ENCODE peak calls at places on chromosomes 3 and 15, in nine cellular contexts. C, H, Y, I, G, R, J, E and F are unnamed samples.

GRCh38 chr3:42408156-42408555 is 2.3 kb downstream of the LYZL4 start:
- DNase-seq in J (no peak), G (no peak), I (no peak), E (no peak), C (no peak), R (no peak), H (no peak), Y (no peak), F (no peak)

GRCh38 chr3:150035400-150035799 is 64.7 kb upstream of the PFN2 start:
- DNase-seq in H (no peak), E (no peak), J (no peak), R (no peak), C (no peak), I (no peak), Y (no peak), G (no peak), F (no peak)

GRCh38 chr15:70260580-70260979 is 162.9 kb upstream of the TLE3 start:
- DNase-seq in J (no peak), R (no peak), E (no peak), I (no peak), C (no peak), G (no peak), H (no peak), Y (no peak), F (no peak)

GRCh38 chr3:27345493-27345892 is 23.7 kb downstream of the NEK10 start:
- DNase-seq in G (no peak), Y (peak), J (no peak), H (no peak), I (no peak), C (no peak), R (no peak), E (no peak), F (no peak)

GRCh38 chr15:65580287-65580686 is 30.6 kb downstream of the INTS14 start:
- DNase-seq in J (no peak), H (no peak), I (no peak), E (peak), Y (no peak), G (no peak), C (no peak), R (peak), F (no peak)

GRCh38 chr3:11346416-11346815 is 74.2 kb downstream of the ATG7 start:
- DNase-seq in Y (no peak), H (no peak), R (no peak), J (no peak), C (no peak), E (peak), G (no peak), I (no peak), F (no peak)

GRCh38 chr15:34812369-34812768 is 17.0 kb upstream of the ACTC1 start:
- DNase-seq in H (no peak), C (no peak), E (peak), Y (no peak), G (no peak), I (no peak), J (no peak), R (no peak), F (no peak)

GRCh38 chr3:22269827-22270226 is 518.8 kb upstream of the ZNF385D start:
- DNase-seq in H (no peak), R (no peak), C (no peak), I (no peak), Y (no peak), E (no peak), G (no peak), J (no peak), F (no peak)

GRCh38 chr15:80588801-80589200 is 106.3 kb upstream of the ABHD17C start:
- DNase-seq in J (no peak), C (no peak), E (peak), R (peak), Y (no peak), H (no peak), G (no peak), I (no peak), F (no peak)

GRCh38 chr3:126102530-126102951 is 18.6 kb upstream of the SLC41A3 start:
- DNase-seq in C (no peak), H (no peak), R (no peak), E (peak), J (no peak), Y (peak), I (no peak), G (peak), F (no peak)

GRCh38 chr3:43997788-43998373 is 243.8 kb upstream of the TOPAZ1 start:
- DNase-seq in I (no peak), H (no peak), Y (no peak), C (no peak), J (peak), G (no peak), E (no peak), R (no peak), F (no peak)

GRCh38 chr3:1092771-1093170 is at the start of gene CNTN6:
- DNase-seq in C (no peak), J (no peak), Y (no peak), I (no peak), G (no peak), H (no peak), E (no peak), R (no peak), F (no peak)

GRCh38 chr3:171878441-171879225 is 35.5 kb downstream of the TMEM212 start:
- DNase-seq in J (no peak), C (no peak), Y (no peak), I (no peak), R (no peak), H (no peak), G (no peak), E (peak), F (no peak)

GRCh38 chr3:166425900-166426611 is 588.8 kb upstream of the BCHE start:
- DNase-seq in Y (no peak), G (no peak), C (no peak), I (no peak), E (no peak), H (no peak), R (no peak), J (no peak), F (no peak)

GRCh38 chr3:38630070-38630469 is 19.4 kb downstream of the SCN5A start:
- DNase-seq in E (no peak), J (no peak), R (no peak), H (no peak), C (no peak), Y (no peak), I (no peak), G (no peak), F (no peak)

GRCh38 chr3:30810617-30811016 is 83.8 kb downstream of the GADL1 start:
- DNase-seq in Y (no peak), I (no peak), C (no peak), R (no peak), G (no peak), J (no peak), H (no peak), E (no peak), F (no peak)

GRCh38 chr15:62110000-62110851 is 43.4 kb downstream of the C2CD4A start:
- DNase-seq in R (peak), J (no peak), E (peak), I (no peak), G (no peak), H (no peak), C (no peak), Y (peak), F (no peak)
- TF ChIP-seq POLR2A in R (no peak), J (no peak), E (no peak), I (no peak), G (no peak), H (no peak), C (no peak), Y (no peak), F (no peak)

GRCh38 chr15:68550498-68551295 is 28.1 kb upstream of the CORO2B start:
- DNase-seq in E (peak), H (no peak), I (peak), J (no peak), G (peak), C (peak), Y (peak), R (peak), F (peak)
- TF ChIP-seq POLR2A in E (no peak), H (no peak), I (no peak), J (no peak), G (no peak), C (no peak), Y (no peak), R (no peak), F (no peak)

DNA sequence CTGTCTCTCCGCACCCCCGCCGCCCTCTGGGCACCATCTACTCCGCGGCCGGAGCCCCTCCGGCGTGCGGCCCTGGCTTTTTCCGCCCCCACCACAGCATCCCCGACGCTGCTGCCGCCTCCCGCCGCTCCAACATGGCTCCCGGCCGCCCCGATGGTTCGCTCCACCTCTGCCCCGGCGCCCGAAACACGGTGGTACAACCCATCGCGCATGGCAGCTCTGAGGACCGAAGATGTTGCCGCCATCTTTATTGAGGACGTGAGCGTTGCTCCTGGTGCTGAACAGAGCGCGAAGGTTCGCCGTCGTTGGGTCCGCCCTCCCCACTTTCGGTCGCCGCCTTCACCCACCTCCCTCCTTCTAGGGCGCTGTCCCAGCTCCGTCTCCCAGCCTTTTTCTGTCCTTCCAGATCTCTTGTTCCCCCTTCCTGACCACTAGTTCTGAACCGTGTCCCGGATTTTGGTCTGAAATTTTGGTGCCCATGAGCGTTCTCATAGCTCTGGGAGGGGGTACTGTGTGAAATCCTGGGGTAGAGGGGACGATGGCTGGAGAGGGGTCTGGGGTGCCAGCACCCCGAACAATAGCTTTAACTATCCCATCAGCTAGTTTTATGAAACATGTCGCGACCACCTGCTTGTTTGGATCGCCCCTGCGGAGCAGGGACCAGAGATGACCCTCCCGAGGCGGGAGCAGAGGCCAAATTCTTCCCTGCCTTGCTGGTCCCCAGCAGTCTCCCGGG is at the start of gene CELSR3:
- DNase-seq in J (peak), I (peak), Y (peak), H (no peak), G (peak), C (peak), E (peak), R (peak), F (peak)
- TF ChIP-seq POLR2A in J (no peak), I (no peak), Y (peak), H (no peak), G (no peak), C (peak), E (peak), R (peak), F (no peak)

GRCh38 chr15:40110866-40111550 is 2.3 kb upstream of the BMF start:
- DNase-seq in H (peak), I (no peak), R (no peak), C (no peak), E (no peak), J (no peak), G (no peak), Y (no peak), F (no peak)

GRCh38 chr15:40106203-40107161 is 2.2 kb downstream of the BMF start:
- DNase-seq in R (no peak), H (peak), Y (peak), J (no peak), C (no peak), G (peak), I (no peak), E (peak), F (peak)

GRCh38 chr15:40108855-40109735 is at the start of gene BMF:
- DNase-seq in I (peak), Y (peak), E (peak), H (peak), G (peak), C (peak), J (peak), R (peak), F (peak)

GRCh38 chr15:40105517-40106202 is 3.0 kb downstream of the BMF start:
- DNase-seq in J (no peak), G (no peak), Y (no peak), H (no peak), R (no peak), E (no peak), C (no peak), I (no peak), F (peak)

GRCh38 chr15:40108061-40108854 is 421 bp downstream of the BMF start:
- DNase-seq in H (peak), Y (peak), G (no peak), C (no peak), I (no peak), J (peak), E (peak), R (peak), F (no peak)
- TF ChIP-seq POLR2A in H (peak), Y (no peak), G (no peak), C (no peak), I (no peak), J (peak), E (peak), R (no peak), F (no peak)

DNA sequence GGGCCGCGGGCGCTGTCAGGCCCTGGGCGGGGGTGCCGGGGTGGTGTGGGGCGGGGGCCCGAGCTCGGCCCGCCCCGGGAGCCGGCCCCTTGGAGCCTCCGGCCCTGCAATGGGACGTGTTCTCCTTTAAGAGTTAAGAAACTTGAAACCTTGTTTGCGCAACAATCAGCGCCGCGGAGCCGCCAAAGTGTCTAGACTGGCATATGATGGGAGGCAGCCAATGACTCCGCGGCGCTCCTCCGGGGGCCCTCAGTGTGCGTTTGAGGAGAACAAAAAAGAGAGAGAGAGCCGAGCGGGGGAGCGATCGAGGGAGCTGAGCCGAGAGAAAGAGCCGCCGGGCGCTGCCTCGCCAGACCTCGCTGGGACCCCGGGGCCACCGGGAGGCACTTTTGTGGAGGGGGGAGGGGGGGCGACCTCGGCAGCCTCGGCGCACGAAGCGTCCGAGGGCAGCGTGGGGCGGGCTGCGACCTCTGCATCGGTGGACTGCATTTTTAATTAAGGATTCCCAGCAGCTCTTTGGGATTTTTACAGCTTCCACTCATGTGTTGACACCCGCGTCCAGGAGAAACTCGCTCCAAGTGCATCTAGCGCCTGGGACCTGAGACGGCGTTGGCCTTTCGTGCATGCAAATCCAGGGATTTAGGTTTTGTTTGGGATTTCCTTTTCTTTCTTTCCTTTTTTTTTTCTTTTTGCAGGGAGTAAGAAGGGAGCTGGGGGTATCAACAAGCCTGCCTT is at the start of gene SMAD6:
- DNase-seq in H (peak), I (peak), C (peak), R (peak), E (peak), G (peak), Y (peak), J (peak), F (peak)
- TF ChIP-seq POLR2A in H (no peak), I (peak), C (no peak), R (peak), E (peak), G (peak), Y (peak), J (peak), F (no peak)

GRCh38 chr3:160399347-160400047 is at the start of gene SMC4:
- DNase-seq in E (peak), G (peak), H (peak), Y (peak), C (peak), R (peak), J (peak), I (peak), F (peak)
- TF ChIP-seq POLR2A in E (peak), G (no peak), H (peak), Y (peak), C (peak), R (peak), J (peak), I (peak), F (peak)

GRCh38 chr3:184184546-184185234 is 1.3 kb upstream of the ABCF3 start:
- DNase-seq in R (no peak), J (no peak), I (no peak), H (no peak), E (no peak), G (no peak), Y (no peak), C (no peak), F (no peak)

GRCh38 chr3:184188080-184188479 is 2.1 kb downstream of the ABCF3 start:
- DNase-seq in C (no peak), J (no peak), R (no peak), I (no peak), G (no peak), H (no peak), E (no peak), Y (no peak), F (no peak)

GRCh38 chr3:184185461-184186183 is 377 bp upstream of the ABCF3 start:
- DNase-seq in I (peak), J (peak), Y (peak), C (peak), G (peak), H (peak), R (peak), E (peak), F (peak)

GRCh38 chr3:184186902-184187207 is 856 bp downstream of the ABCF3 start:
- DNase-seq in J (no peak), H (no peak), I (no peak), Y (no peak), R (no peak), E (no peak), G (no peak), C (no peak), F (no peak)

GRCh38 chr3:184186184-184186901 is at the start of gene ABCF3:
- DNase-seq in Y (peak), J (peak), R (peak), C (no peak), H (no peak), I (no peak), G (no peak), E (peak), F (no peak)
- TF ChIP-seq POLR2A in Y (peak), J (peak), R (peak), C (peak), H (peak), I (no peak), G (peak), E (peak), F (peak)

DNA sequence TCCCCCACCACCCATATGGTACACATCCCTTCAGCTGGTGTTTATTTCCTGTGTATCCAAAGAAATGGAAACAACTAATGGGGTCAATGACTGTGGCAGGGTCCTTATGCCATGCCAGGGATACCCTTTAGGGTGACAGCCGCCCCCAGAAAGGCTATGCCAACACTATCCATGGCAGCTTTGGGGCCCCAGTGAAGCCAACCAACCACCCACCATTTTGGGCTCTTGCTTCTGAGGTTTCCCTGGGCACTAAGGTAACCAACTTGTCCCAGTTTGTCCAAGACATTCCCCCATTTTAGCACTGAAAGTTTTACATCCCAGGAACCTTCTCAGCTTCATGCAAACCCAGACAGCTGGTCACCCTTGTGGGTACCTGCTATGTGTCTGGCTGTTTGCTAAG is 233.1 kb downstream of the VPS13C start:
- DNase-seq in Y (no peak), J (no peak), R (no peak), E (no peak), G (no peak), C (no peak), I (no peak), H (no peak), F (no peak)
- TF ChIP-seq POLR2A in Y (no peak), J (no peak), R (no peak), E (no peak), G (no peak), C (no peak), I (no peak), H (no peak), F (no peak)

DNA sequence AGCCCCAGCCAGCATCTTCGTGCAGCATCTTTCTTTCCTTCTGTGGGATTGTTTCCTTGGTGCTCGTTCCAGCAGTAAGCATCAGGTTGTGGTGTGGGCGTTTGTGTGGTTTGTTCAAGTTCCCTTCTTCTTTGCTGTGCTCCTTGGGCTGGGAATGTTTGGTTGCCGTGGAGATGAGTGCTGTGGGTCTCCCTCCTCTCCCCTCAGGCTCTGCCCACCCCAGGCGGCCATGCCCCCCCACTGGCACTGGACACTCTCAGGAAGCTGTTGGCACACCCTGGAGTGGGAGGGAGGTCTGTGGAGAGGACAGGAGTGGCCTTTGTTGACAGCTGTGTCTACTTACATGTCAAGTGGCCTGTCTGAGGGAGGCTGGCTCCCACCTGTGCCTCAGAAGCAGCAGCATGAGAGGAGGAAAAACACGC is 46.5 kb upstream of the SACM1L start:
- DNase-seq in J (peak), C (no peak), R (no peak), Y (no peak), H (no peak), G (no peak), E (peak), I (no peak), F (no peak)
- TF ChIP-seq POLR2A in J (no peak), C (no peak), R (no peak), Y (no peak), H (no peak), G (no peak), E (no peak), I (no peak), F (no peak)